ENCODE peak calls at places on chromosome 6, in six cellular contexts. E is stimulated activated CD4-positive, alpha-beta T cell treated with anti-CD3 and anti-CD28 coated beads, Interleukin-15, amount 100 ng/mL, for 24 hours; X is aorta; Z is tibial artery; N is AG08395; H is stimulated activated CD8-positive, alpha-beta memory T cell treated with anti-CD3 and anti-CD28 coated beads, Interleukin-15, amount 100 ng/mL, for 1 hour. L is an unnamed sample.

GRCh38 chr6:21033575-21034026 is 499.3 kb downstream of the CDKAL1 start:
- DNase-seq in E (no peak), X (peak; percentile 65), Z (no peak), N (peak; percentile 82), H (no peak), L (no peak)

GRCh38 chr6:167565884-167566491 is 241.1 kb downstream of the TTLL2 start:
- DNase-seq in E (no peak), X (no peak), Z (no peak), N (no peak), H (no peak), L (no peak)

GRCh38 chr6:113971786-113972185 is 838 bp upstream of the HDAC2 start:
- DNase-seq in E (peak; percentile 5), X (no peak), Z (no peak), N (no peak), H (no peak), L (no peak)

GRCh38 chr6:81999270-81999669 is 246.8 kb upstream of the TENT5A start:
- DNase-seq in E (no peak), X (no peak), Z (no peak), N (no peak), H (no peak), L (no peak)

GRCh38 chr6:143410859-143411270 is 39.6 kb downstream of the ADAT2 start:
- DNase-seq in E (no peak), X (no peak), Z (no peak), N (peak; percentile 24), H (no peak), L (no peak)

GRCh38 chr6:159168536-159169192 is 536 bp upstream of the FNDC1 start:
- DNase-seq in E (no peak), X (peak; percentile 69), Z (no peak), N (peak; percentile 76), H (no peak), L (no peak)

GRCh38 chr6:48630511-48630910 is 519.5 kb upstream of the PTCHD4 start:
- DNase-seq in E (no peak), X (no peak), Z (no peak), N (no peak), H (no peak), L (no peak)

GRCh38 chr6:113447088-113447831 is 409.9 kb upstream of the MARCKS start:
- DNase-seq in E (no peak), X (no peak), Z (no peak), N (peak; percentile 78), H (no peak), L (no peak)

GRCh38 chr6:104613416-104614001 is 246.2 kb downstream of the HACE1 start:
- DNase-seq in E (no peak), X (no peak), Z (no peak), N (peak; percentile 11), H (no peak), L (no peak)

GRCh38 chr6:123323419-123324329 is 313.1 kb downstream of the TRDN start:
- DNase-seq in E (no peak), X (no peak), Z (no peak), N (no peak), H (no peak), L (no peak)

GRCh38 chr6:14337157-14337556 is 219.6 kb downstream of the CD83 start:
- DNase-seq in E (no peak), X (no peak), Z (no peak), N (peak; percentile 15), H (no peak), L (no peak)

GRCh38 chr6:70673601-70674000 is 5.9 kb downstream of the SMAP1 start:
- DNase-seq in E (no peak), X (no peak), Z (no peak), N (peak; percentile 71), H (no peak), L (no peak)